ENCODE peak calls at places on chromosomes 13 and 19, in ten cellular contexts. Q is lower leg skin, Z is A549, U is uterus, W is Peyer's patch, E is adrenal gland, X is vagina, L is stomach, F is body of pancreas, T is IMR-90. O is an unnamed sample.

GRCh38 chr19:38386968-38387549 is 775 bp downstream of the GGN start:
- DNase-seq in T (no peak), E (peak), W (no peak), U (no peak), L (no peak), Z (no peak), F (no peak), X (no peak), Q (peak), O (no peak)

GRCh38 chr19:55116232-55117062 is 990 bp downstream of the PPP1R12C start:
- DNase-seq in W (peak), Q (peak), X (no peak), U (peak), T (peak), Z (peak), L (peak), F (peak), E (peak), O (peak)

GRCh38 chr13:29369060-29369743 is 226.3 kb downstream of the SLC7A1 start:
- DNase-seq in T (peak), Q (no peak), X (no peak), F (no peak), E (no peak), L (no peak), W (no peak), U (no peak), Z (peak), O (no peak)

GRCh38 chr19:46954502-46955004 is 65.1 kb upstream of the NPAS1 start:
- DNase-seq in U (no peak), F (no peak), Q (no peak), Z (no peak), W (no peak), X (no peak), T (no peak), E (no peak), L (no peak), O (no peak)

GRCh38 chr19:49111218-49111998 is 2.8 kb upstream of the LIN7B start:
- DNase-seq in X (no peak), Q (no peak), Z (no peak), W (no peak), T (no peak), U (no peak), E (no peak), F (no peak), L (no peak), O (no peak)

GRCh38 chr19:54305141-54305540 is 7.8 kb downstream of the LILRA5 start:
- DNase-seq in X (no peak), F (no peak), E (no peak), U (no peak), T (no peak), Z (no peak), Q (peak), L (no peak), W (peak), O (no peak)

GRCh38 chr13:38755792-38756191 is 68.9 kb downstream of the FREM2 start:
- DNase-seq in W (no peak), T (no peak), F (peak), Z (no peak), L (peak), U (no peak), Q (no peak), E (no peak), X (no peak), O (no peak)

GRCh38 chr19:12754465-12755196 is 3.0 kb downstream of the BEST2 start:
- DNase-seq in T (no peak), L (no peak), Q (no peak), U (no peak), Z (no peak), F (no peak), E (no peak), X (no peak), W (no peak), O (no peak)

GRCh38 chr13:52414963-52415362 is 9.0 kb upstream of the THSD1 start:
- DNase-seq in U (no peak), Z (peak), W (no peak), L (no peak), F (no peak), T (peak), X (no peak), Q (no peak), E (no peak), O (peak)

GRCh38 chr13:98565726-98566577 is 11.0 kb downstream of the STK24 start:
- DNase-seq in Q (peak), W (no peak), X (no peak), F (peak), U (no peak), L (peak), T (no peak), E (peak), Z (no peak), O (no peak)

GRCh38 chr19:34430738-34431625 is 2.8 kb downstream of the UBA2 start:
- DNase-seq in W (no peak), Z (peak), Q (no peak), T (peak), F (no peak), U (no peak), X (no peak), E (peak), L (no peak), O (peak)

GRCh38 chr13:77002590-77003190 is 10.8 kb downstream of the CLN5 start:
- DNase-seq in L (no peak), T (peak), Z (peak), Q (no peak), W (no peak), E (no peak), X (no peak), F (no peak), U (no peak), O (no peak)

GRCh38 chr19:41998246-41999020 is 4.4 kb upstream of the ATP1A3 start:
- DNase-seq in L (peak), E (peak), Q (no peak), W (no peak), U (no peak), T (peak), F (no peak), X (no peak), Z (peak), O (no peak)

GRCh38 chr13:74274946-74275345 is 140.7 kb upstream of the KLF12 start:
- DNase-seq in U (no peak), Q (no peak), L (no peak), X (no peak), W (no peak), F (no peak), T (no peak), E (no peak), Z (no peak), O (no peak)

GRCh38 chr19:7507884-7508283 is 8.0 kb upstream of the ZNF358 start:
- DNase-seq in L (peak), Q (no peak), T (peak), E (peak), W (peak), F (peak), X (no peak), Z (peak), U (peak), O (peak)

GRCh38 chr13:49976314-49977258 is 20.3 kb upstream of the TRIM13 start:
- DNase-seq in T (peak), E (peak), X (no peak), Q (peak), F (peak), U (peak), W (peak), Z (peak), L (peak), O (peak)

GRCh38 chr13:111413407-111414187 is 93.2 kb downstream of the TEX29 start:
- DNase-seq in Q (no peak), E (no peak), W (no peak), T (no peak), Z (no peak), F (no peak), L (no peak), X (no peak), U (no peak), O (no peak)

GRCh38 chr13:83221256-83221655 is 661.0 kb downstream of the SLITRK1 start:
- DNase-seq in F (no peak), Q (no peak), T (no peak), W (no peak), L (no peak), X (no peak), U (no peak), E (no peak), Z (peak), O (no peak)

GRCh38 chr19:47036233-47036651 is 12.2 kb downstream of the TMEM160 start:
- DNase-seq in Q (no peak), L (peak), U (no peak), T (no peak), X (no peak), Z (peak), F (no peak), W (no peak), E (no peak), O (no peak)

GRCh38 chr19:2791876-2792275 is 6.6 kb downstream of the THOP1 start:
- DNase-seq in L (no peak), Q (no peak), X (no peak), T (no peak), F (no peak), Z (no peak), E (no peak), U (no peak), W (no peak), O (no peak)

GRCh38 chr19:10258080-10258710 is 6.2 kb downstream of the MRPL4 start:
- DNase-seq in F (no peak), E (no peak), U (no peak), L (no peak), Z (no peak), Q (no peak), X (no peak), W (no peak), T (no peak), O (no peak)
- TF ChIP-seq POLR2A in F (no peak), E (no peak), U (no peak), L (no peak), Z (no peak), Q (no peak), X (no peak), W (no peak), T (no peak), O (no peak)

GRCh38 chr19:23249911-23250649 is at the start of gene ZNF724:
- DNase-seq in W (peak), Z (peak), E (peak), T (peak), F (peak), U (peak), X (peak), Q (peak), L (peak), O (peak)
- TF ChIP-seq POLR2A in W (no peak), Z (no peak), E (peak), T (no peak), F (peak), U (no peak), X (no peak), Q (no peak), L (no peak), O (peak)

GRCh38 chr13:27257648-27258253 is 6.4 kb downstream of the RPL21 start:
- DNase-seq in T (no peak), Z (no peak), L (no peak), E (no peak), U (no peak), W (no peak), Q (no peak), X (peak), F (no peak), O (no peak)
- TF ChIP-seq POLR2A in T (peak), Z (no peak), L (no peak), E (no peak), U (no peak), W (no peak), Q (no peak), X (no peak), F (no peak), O (no peak)

GRCh38 chr19:50202399-50202798 is 1.0 kb upstream of the MYH14 start:
- DNase-seq in W (no peak), X (no peak), Z (no peak), L (no peak), E (no peak), Q (no peak), U (no peak), F (no peak), T (no peak), O (no peak)

GRCh38 chr19:50204081-50204428 is 633 bp downstream of the MYH14 start:
- DNase-seq in Z (no peak), W (no peak), E (no peak), L (no peak), U (no peak), F (no peak), X (no peak), Q (no peak), T (no peak), O (no peak)

GRCh38 chr19:50202962-50203280 is 501 bp upstream of the MYH14 start:
- DNase-seq in U (no peak), Z (no peak), Q (no peak), L (no peak), E (no peak), F (no peak), W (no peak), X (no peak), T (no peak), O (no peak)

GRCh38 chr19:50204811-50205675 is 1.6 kb downstream of the MYH14 start:
- DNase-seq in F (peak), W (no peak), X (no peak), Q (peak), Z (no peak), L (peak), U (no peak), T (no peak), E (peak), O (no peak)

DNA sequence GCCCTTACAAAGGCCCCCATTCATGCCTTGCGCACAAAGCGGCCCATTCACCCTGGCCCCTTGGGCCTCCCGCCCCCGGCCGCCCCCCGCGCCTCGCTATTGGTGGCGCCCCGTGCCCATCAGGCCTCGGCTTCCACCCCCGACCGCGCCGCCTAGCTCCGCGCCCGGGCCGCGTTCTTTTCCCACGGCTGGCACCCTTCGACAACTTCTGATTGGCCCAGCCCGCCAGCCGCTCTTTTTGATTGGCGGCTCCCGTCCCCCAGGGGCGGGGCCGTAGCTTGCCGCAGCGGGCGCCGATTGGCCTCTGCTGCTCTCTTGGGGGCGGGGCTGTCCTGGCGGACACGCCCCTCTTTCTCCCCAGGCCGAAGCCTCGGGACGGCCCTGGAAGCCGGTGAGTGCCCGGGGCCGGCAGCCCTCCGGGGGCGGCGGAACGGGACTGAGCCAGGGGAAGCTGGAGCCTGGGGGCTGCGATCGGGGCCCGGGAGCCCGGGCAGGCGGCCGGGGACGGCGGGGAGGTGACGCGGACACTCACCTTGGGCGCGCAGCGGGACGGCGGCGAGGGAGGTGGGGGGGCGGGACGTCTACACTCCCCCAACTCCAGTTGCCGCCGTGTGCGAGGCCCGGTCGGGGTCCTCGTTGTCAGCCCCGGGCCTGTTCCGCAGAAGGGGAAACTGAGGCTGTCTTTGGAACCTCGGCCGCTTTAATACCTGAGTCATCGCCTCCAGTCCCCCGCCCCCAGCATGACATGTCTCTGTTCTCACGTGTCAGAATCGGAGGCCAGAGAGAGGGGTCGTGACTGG is at the start of gene MYH14:
- DNase-seq in X (no peak), F (peak), L (peak), W (no peak), U (peak), E (peak), Z (peak), Q (peak), T (no peak), O (no peak)
- TF ChIP-seq POLR2A in X (no peak), F (peak), L (no peak), W (peak), U (no peak), E (no peak), Z (peak), Q (no peak), T (no peak), O (no peak)